ENCODE peak calls at places on chromosomes 3 and 15, in six cellular contexts. C is AG04449, R is right atrium auricular region, Z is nephron progenitor cell, M is AG04450, I is astrocyte. L is an unnamed sample.

GRCh38 chr3:9204253-9205005 is 45.0 kb downstream of the SRGAP3 start:
- DNase-seq in C (no peak), R (no peak), Z (peak; percentile 61), M (no peak), I (no peak), L (no peak)

GRCh38 chr15:56913241-56913640 is 5.2 kb upstream of the TCF12 start:
- DNase-seq in C (no peak), R (no peak), Z (no peak), M (no peak), I (no peak), L (no peak)

GRCh38 chr3:189836795-189837194 is 205.6 kb downstream of the TP63 start:
- DNase-seq in C (no peak), R (no peak), Z (no peak), M (no peak), I (no peak), L (no peak)

GRCh38 chr15:51647128-51647562 is 24.6 kb upstream of the DMXL2 start:
- DNase-seq in C (peak; percentile 12), R (no peak), Z (no peak), M (no peak), I (peak; percentile 43), L (no peak)

GRCh38 chr15:42584031-42584765 is 8.8 kb downstream of the STARD9 start:
- DNase-seq in C (no peak), R (no peak), Z (no peak), M (no peak), I (peak; percentile 47), L (no peak)

GRCh38 chr3:131142580-131142979 is 115.9 kb downstream of the NEK11 start:
- DNase-seq in C (no peak), R (no peak), Z (no peak), M (no peak), I (no peak), L (no peak)

GRCh38 chr3:176275538-176275937 is 921.7 kb downstream of the TBL1XR1 start:
- DNase-seq in C (no peak), R (no peak), Z (no peak), M (no peak), I (no peak), L (no peak)

GRCh38 chr15:33581032-33581431 is 270.3 kb downstream of the RYR3 start:
- DNase-seq in C (no peak), R (no peak), Z (no peak), M (no peak), I (peak; percentile 82), L (no peak)

GRCh38 chr15:83993591-83993990 is 242.0 kb upstream of the GOLGA6L4 start:
- DNase-seq in C (no peak), R (no peak), Z (no peak), M (no peak), I (no peak), L (no peak)

GRCh38 chr3:158347966-158348365 is 223.0 kb upstream of the MLF1 start:
- DNase-seq in C (no peak), R (no peak), Z (no peak), M (no peak), I (peak; percentile 70), L (no peak)

GRCh38 chr3:197454014-197454413 is 101.8 kb downstream of the BDH1 start:
- DNase-seq in C (no peak), R (no peak), Z (no peak), M (no peak), I (no peak), L (no peak)

GRCh38 chr15:63340878-63341277 is 40.8 kb downstream of the CA12 start:
- DNase-seq in C (no peak), R (no peak), Z (no peak), M (no peak), I (no peak), L (no peak)

GRCh38 chr3:20958161-20958560 is 772.2 kb upstream of the SGO1 start:
- DNase-seq in C (no peak), R (no peak), Z (no peak), M (no peak), I (no peak), L (no peak)

DNA sequence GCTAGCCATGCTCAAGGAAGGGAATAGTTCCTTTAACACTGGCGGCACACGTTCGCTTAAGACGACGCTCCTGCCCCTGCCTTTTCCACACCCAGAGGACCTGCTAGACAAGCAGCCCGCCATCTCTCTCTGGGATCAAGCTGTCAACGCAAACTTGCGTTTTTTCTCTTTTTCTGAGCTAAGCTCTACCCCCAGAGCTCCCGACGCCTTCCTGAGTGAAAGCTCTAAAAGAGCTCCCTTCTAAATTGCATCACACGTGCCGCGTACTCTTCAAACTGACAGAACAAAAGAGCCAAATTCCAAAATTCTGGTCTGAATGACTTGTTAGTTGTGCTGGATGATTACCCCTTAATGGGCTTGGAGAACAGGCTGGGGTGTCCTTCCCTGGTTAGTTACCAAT is 81.2 kb downstream of the MDFIC2 start:
- DNase-seq in C (no peak), R (no peak), Z (no peak), M (no peak), I (no peak), L (no peak)
- TF ChIP-seq CTCF in C (no peak), R (no peak), Z (no peak), M (no peak), I (no peak), L (no peak)

GRCh38 chr3:112699436-112699978 is 58.6 kb upstream of the CCDC80 start:
- DNase-seq in C (no peak), R (no peak), Z (no peak), M (no peak), I (peak; percentile 82), L (no peak)
- TF ChIP-seq CTCF in C (no peak), R (no peak), Z (no peak), M (no peak), I (no peak), L (no peak)

GRCh38 chr3:185519021-185519420 is 20.2 kb upstream of the TMEM41A start:
- DNase-seq in C (no peak), R (no peak), Z (no peak), M (no peak), I (no peak), L (no peak)
- TF ChIP-seq CTCF in C (no peak), R (no peak), Z (no peak), M (no peak), I (no peak), L (no peak)

DNA sequence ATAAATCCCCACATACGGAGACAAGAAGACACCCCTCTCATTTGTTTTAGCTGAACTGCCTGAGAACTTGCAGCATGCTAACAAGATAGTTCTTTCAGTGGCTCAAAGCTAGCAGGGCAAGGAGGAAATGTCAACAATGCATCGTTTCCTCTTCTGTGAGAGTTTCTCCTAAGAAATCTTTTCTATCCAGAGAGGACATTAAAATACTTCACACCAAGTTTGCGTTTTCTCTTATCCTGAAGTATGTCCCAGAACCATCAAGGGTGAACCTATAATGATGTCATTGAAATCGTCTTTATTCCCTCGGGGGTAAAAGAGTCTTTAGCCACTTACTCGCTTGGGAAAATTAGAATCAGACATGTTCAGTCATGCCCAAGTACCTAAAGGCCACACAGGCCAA is 541.7 kb upstream of the MDFIC2 start:
- DNase-seq in C (no peak), R (no peak), Z (no peak), M (no peak), I (no peak), L (no peak)
- TF ChIP-seq CTCF in C (no peak), R (no peak), Z (no peak), M (no peak), I (no peak), L (no peak)

DNA sequence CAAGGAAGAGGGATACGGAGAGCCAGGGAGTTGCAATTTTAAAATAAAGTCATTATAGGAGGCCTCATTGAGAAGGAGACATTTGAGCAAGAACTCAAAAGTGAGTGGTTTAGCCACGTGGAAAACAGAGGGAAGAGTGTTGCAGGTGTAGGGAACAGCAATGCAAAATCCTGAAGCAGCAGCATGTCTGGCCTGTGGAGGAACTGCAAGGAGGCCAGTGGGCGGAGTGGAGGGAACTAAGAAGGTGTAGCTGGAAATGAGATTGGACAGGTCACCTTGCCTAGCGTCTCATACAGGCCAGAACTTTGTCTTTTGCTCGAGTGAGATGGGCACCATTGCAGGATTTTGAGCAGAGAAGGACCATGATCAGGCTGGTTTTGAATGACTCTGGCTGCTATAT is 34.9 kb downstream of the SAXO2 start:
- DNase-seq in C (no peak), R (no peak), Z (no peak), M (no peak), I (no peak), L (no peak)
- TF ChIP-seq CTCF in C (no peak), R (no peak), Z (no peak), M (no peak), I (no peak), L (no peak)